ENCODE peak calls at places on chromosomes 16 and 17, in six cellular contexts. One of them, this sample, is unnamed.

GRCh38 chr16:88731699-88732098 is 25.4 kb downstream of the CTU2 start:
- DNase-seq in cardiac muscle cell: no peak
- DNase-seq in tibial artery: no peak
- DNase-seq in A549: no peak
- DNase-seq in SK-N-SH: peak
- DNase-seq in colonic mucosa: no peak
- DNase-seq in this sample: no peak

GRCh38 chr16:29824589-29825144 is 4.4 kb downstream of the MVP start:
- DNase-seq in cardiac muscle cell: peak
- DNase-seq in tibial artery: no peak
- DNase-seq in A549: peak
- DNase-seq in SK-N-SH: no peak
- DNase-seq in colonic mucosa: no peak
- DNase-seq in this sample: no peak

GRCh38 chr17:74491645-74492044 is 25.2 kb downstream of the CD300A start:
- DNase-seq in cardiac muscle cell: no peak
- DNase-seq in tibial artery: peak
- DNase-seq in A549: no peak
- DNase-seq in SK-N-SH: no peak
- DNase-seq in colonic mucosa: no peak
- DNase-seq in this sample: no peak

GRCh38 chr16:397736-398332 is 835 bp downstream of the NME4 start:
- DNase-seq in cardiac muscle cell: peak
- DNase-seq in tibial artery: peak
- DNase-seq in A549: peak
- DNase-seq in SK-N-SH: peak
- DNase-seq in colonic mucosa: peak
- DNase-seq in this sample: peak

GRCh38 chr17:50545306-50545705 is 1.7 kb upstream of the SPATA20 start:
- DNase-seq in cardiac muscle cell: no peak
- DNase-seq in tibial artery: no peak
- DNase-seq in A549: no peak
- DNase-seq in SK-N-SH: no peak
- DNase-seq in colonic mucosa: peak
- DNase-seq in this sample: no peak

GRCh38 chr16:84121007-84121406 is 4.3 kb upstream of the MBTPS1 start:
- DNase-seq in cardiac muscle cell: no peak
- DNase-seq in tibial artery: no peak
- DNase-seq in A549: no peak
- DNase-seq in SK-N-SH: no peak
- DNase-seq in colonic mucosa: no peak
- DNase-seq in this sample: no peak

GRCh38 chr16:1057252-1057932 is 15.2 kb upstream of the SSTR5 start:
- DNase-seq in cardiac muscle cell: peak
- DNase-seq in tibial artery: no peak
- DNase-seq in A549: no peak
- DNase-seq in SK-N-SH: peak
- DNase-seq in colonic mucosa: peak
- DNase-seq in this sample: peak

GRCh38 chr16:67663151-67663876 is 2.6 kb downstream of the PARD6A start:
- DNase-seq in cardiac muscle cell: peak
- DNase-seq in tibial artery: peak
- DNase-seq in A549: peak
- DNase-seq in SK-N-SH: peak
- DNase-seq in colonic mucosa: no peak
- DNase-seq in this sample: peak

GRCh38 chr16:58661199-58661830 is 23.3 kb downstream of the SLC38A7 start:
- DNase-seq in cardiac muscle cell: peak
- DNase-seq in tibial artery: no peak
- DNase-seq in A549: peak
- DNase-seq in SK-N-SH: peak
- DNase-seq in colonic mucosa: peak
- DNase-seq in this sample: peak

GRCh38 chr16:64730261-64730660 is 391.6 kb downstream of the CDH11 start:
- DNase-seq in cardiac muscle cell: no peak
- DNase-seq in tibial artery: no peak
- DNase-seq in A549: no peak
- DNase-seq in SK-N-SH: no peak
- DNase-seq in colonic mucosa: no peak
- DNase-seq in this sample: no peak

GRCh38 chr16:11194913-11195312 is 61.1 kb downstream of the SOCS1 start:
- DNase-seq in cardiac muscle cell: no peak
- DNase-seq in tibial artery: no peak
- DNase-seq in A549: no peak
- DNase-seq in SK-N-SH: no peak
- DNase-seq in colonic mucosa: no peak
- DNase-seq in this sample: no peak

GRCh38 chr16:31476305-31477219 is 4.6 kb downstream of the TGFB1I1 start:
- DNase-seq in cardiac muscle cell: no peak
- DNase-seq in tibial artery: peak
- DNase-seq in A549: no peak
- DNase-seq in SK-N-SH: peak
- DNase-seq in colonic mucosa: peak
- DNase-seq in this sample: peak

GRCh38 chr16:16150117-16150877 is 73.0 kb downstream of the ABCC6 start:
- DNase-seq in cardiac muscle cell: peak
- DNase-seq in tibial artery: peak
- DNase-seq in A549: no peak
- DNase-seq in SK-N-SH: peak
- DNase-seq in colonic mucosa: peak
- DNase-seq in this sample: no peak

GRCh38 chr16:78446486-78446885 is 347.0 kb downstream of the WWOX start:
- DNase-seq in cardiac muscle cell: no peak
- DNase-seq in tibial artery: no peak
- DNase-seq in A549: no peak
- DNase-seq in SK-N-SH: no peak
- DNase-seq in colonic mucosa: no peak
- DNase-seq in this sample: no peak

GRCh38 chr16:11624645-11625607 is 38.2 kb upstream of the LITAF start:
- DNase-seq in cardiac muscle cell: no peak
- DNase-seq in tibial artery: no peak
- DNase-seq in A549: no peak
- DNase-seq in SK-N-SH: no peak
- DNase-seq in colonic mucosa: no peak
- DNase-seq in this sample: no peak

GRCh38 chr17:57869599-57870282 is 19.9 kb upstream of the MRPS23 start:
- DNase-seq in cardiac muscle cell: peak
- DNase-seq in tibial artery: no peak
- DNase-seq in A549: peak
- DNase-seq in SK-N-SH: no peak
- DNase-seq in colonic mucosa: no peak
- DNase-seq in this sample: no peak

GRCh38 chr16:88045820-88046303 is 94.6 kb downstream of the BANP start:
- DNase-seq in cardiac muscle cell: no peak
- DNase-seq in tibial artery: no peak
- DNase-seq in A549: no peak
- DNase-seq in SK-N-SH: no peak
- DNase-seq in colonic mucosa: no peak
- DNase-seq in this sample: no peak

GRCh38 chr16:80103463-80103862 is 437.3 kb upstream of the DYNLRB2 start:
- DNase-seq in cardiac muscle cell: no peak
- DNase-seq in tibial artery: no peak
- DNase-seq in A549: no peak
- DNase-seq in SK-N-SH: no peak
- DNase-seq in colonic mucosa: no peak
- DNase-seq in this sample: no peak

GRCh38 chr17:56894859-56895455 is 18.9 kb downstream of the TRIM25 start:
- DNase-seq in cardiac muscle cell: no peak
- DNase-seq in tibial artery: no peak
- DNase-seq in A549: no peak
- DNase-seq in SK-N-SH: no peak
- DNase-seq in colonic mucosa: no peak
- DNase-seq in this sample: no peak

GRCh38 chr17:77409282-77410161 is 268.8 kb downstream of the SEC14L1 start:
- DNase-seq in cardiac muscle cell: peak
- DNase-seq in tibial artery: peak
- DNase-seq in A549: no peak
- DNase-seq in SK-N-SH: no peak
- DNase-seq in colonic mucosa: peak
- DNase-seq in this sample: no peak

GRCh38 chr16:14240216-14240843 is 169.2 kb downstream of the MRTFB start:
- DNase-seq in cardiac muscle cell: peak
- DNase-seq in tibial artery: no peak
- DNase-seq in A549: no peak
- DNase-seq in SK-N-SH: no peak
- DNase-seq in colonic mucosa: no peak
- DNase-seq in this sample: no peak

GRCh38 chr17:20202141-20202574 is 193.0 kb downstream of the SPECC1 start:
- DNase-seq in cardiac muscle cell: no peak
- DNase-seq in tibial artery: no peak
- DNase-seq in A549: peak
- DNase-seq in SK-N-SH: no peak
- DNase-seq in colonic mucosa: peak
- DNase-seq in this sample: peak

GRCh38 chr17:4492762-4493561 is 5.7 kb upstream of the SPNS2 start:
- DNase-seq in cardiac muscle cell: peak
- DNase-seq in tibial artery: no peak
- DNase-seq in A549: peak
- DNase-seq in SK-N-SH: no peak
- DNase-seq in colonic mucosa: peak
- DNase-seq in this sample: peak

GRCh38 chr16:20763461-20764232 is at the start of gene ACSM3:
- DNase-seq in cardiac muscle cell: peak
- DNase-seq in tibial artery: peak
- DNase-seq in A549: peak
- DNase-seq in SK-N-SH: peak
- DNase-seq in colonic mucosa: peak
- DNase-seq in this sample: peak
- TF ChIP-seq CTCF in cardiac muscle cell: no peak
- TF ChIP-seq CTCF in tibial artery: no peak
- TF ChIP-seq CTCF in A549: no peak
- TF ChIP-seq CTCF in SK-N-SH: no peak
- TF ChIP-seq CTCF in colonic mucosa: no peak
- TF ChIP-seq CTCF in this sample: no peak

GRCh38 chr17:45287526-45288264 is 25.8 kb upstream of the SPATA32 start:
- DNase-seq in cardiac muscle cell: no peak
- DNase-seq in tibial artery: no peak
- DNase-seq in A549: no peak
- DNase-seq in SK-N-SH: peak
- DNase-seq in colonic mucosa: no peak
- DNase-seq in this sample: no peak
- TF ChIP-seq CTCF in cardiac muscle cell: no peak
- TF ChIP-seq CTCF in tibial artery: no peak
- TF ChIP-seq CTCF in A549: no peak
- TF ChIP-seq CTCF in SK-N-SH: no peak
- TF ChIP-seq CTCF in colonic mucosa: no peak
- TF ChIP-seq CTCF in this sample: no peak

DNA sequence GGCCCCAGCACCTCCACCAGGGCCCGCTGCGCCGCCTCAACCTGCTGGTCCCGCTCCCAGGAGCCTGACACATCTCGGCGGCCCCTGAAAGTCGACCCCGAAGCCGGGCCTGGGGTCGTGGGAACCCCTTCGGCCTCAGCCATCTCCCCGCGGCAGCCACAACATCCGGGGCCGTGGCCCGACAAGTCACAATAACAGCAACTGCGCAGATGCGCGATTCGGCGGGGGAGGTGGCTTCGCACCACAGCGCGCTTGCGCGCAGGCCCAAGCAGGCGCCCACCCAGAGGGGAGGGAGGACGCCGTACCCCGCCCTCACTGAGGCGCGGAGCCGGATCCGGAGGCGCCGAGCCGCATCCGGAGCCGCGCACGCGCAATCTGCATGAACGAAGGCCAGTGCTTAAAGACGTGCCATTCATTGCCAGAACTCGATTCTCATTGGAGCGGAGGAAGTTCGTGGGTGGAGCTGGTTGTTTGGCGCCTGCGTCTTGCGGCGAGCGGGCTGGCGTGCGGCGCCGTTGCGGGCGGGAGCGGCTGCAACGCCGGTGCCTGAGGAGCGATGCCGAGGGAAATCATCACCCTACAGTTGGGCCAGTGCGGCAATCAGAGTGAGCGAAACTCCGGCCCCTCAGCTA is at the start of the genes RETREG3 and TUBG1:
- DNase-seq in cardiac muscle cell: peak
- DNase-seq in tibial artery: peak
- DNase-seq in A549: peak
- DNase-seq in SK-N-SH: peak
- DNase-seq in colonic mucosa: peak
- DNase-seq in this sample: peak
- TF ChIP-seq CTCF in cardiac muscle cell: peak
- TF ChIP-seq CTCF in tibial artery: peak
- TF ChIP-seq CTCF in A549: no peak
- TF ChIP-seq CTCF in SK-N-SH: peak
- TF ChIP-seq CTCF in colonic mucosa: no peak
- TF ChIP-seq CTCF in this sample: no peak

DNA sequence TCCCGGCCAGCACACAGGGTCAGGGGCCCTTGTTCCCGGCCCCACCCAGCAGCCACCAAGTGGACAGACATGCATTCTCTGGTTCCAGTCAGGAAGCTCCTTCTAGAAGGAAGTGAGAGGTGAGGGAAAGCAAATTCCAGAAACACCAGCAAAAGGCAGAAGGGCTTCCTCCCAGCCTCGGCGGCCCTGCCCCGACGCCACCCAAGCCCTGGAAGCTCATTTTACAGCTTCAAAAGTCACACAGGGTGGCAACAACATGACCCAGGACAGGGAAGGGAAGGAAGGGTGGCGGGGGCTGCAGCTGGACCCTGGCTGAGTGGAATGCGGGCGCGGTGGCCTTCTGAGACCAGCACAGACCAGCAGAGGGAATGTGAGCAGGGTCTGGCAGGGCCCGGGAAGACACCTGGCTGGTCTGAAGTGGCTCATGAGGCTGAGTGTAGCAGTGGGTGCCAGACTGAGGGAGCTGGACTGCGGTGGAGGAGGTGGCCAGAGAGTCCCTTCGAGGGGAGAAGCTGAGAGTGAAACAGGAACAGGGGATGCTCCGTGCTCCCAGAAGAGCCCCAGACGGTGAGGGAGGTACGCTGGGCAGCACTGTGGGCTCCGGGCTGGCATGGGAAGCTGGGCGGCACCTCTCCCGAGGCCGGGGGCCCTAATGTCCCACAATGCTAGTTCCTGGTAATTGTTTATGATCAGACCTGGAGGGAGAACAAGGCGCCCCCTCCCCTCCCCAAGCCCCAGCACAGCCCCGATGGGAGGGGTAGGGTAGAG is 1.9 kb upstream of the UNC13D start:
- DNase-seq in cardiac muscle cell: no peak
- DNase-seq in tibial artery: no peak
- DNase-seq in A549: no peak
- DNase-seq in SK-N-SH: no peak
- DNase-seq in colonic mucosa: peak
- DNase-seq in this sample: peak
- TF ChIP-seq CTCF in cardiac muscle cell: no peak
- TF ChIP-seq CTCF in tibial artery: no peak
- TF ChIP-seq CTCF in A549: no peak
- TF ChIP-seq CTCF in SK-N-SH: no peak
- TF ChIP-seq CTCF in colonic mucosa: no peak
- TF ChIP-seq CTCF in this sample: no peak

DNA sequence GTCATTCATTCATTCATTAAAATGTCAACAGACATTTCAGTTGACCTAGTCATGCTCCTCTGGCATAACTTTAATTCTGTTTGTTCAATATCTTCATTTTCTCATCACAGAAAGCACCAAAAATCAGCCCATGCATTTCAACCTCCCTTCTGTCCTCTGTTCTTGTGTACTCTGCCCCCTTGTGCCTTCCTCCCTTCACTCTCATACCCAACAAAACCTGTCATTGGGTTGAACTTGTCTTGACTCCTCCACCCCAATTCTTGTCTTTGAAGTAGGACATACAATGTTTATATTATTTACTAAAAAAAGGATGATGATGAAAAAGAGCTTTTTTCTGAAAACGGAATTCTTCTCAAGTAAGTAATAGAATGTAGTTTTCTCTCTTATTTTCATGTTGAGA is 43.8 kb downstream of the COX10 start:
- DNase-seq in cardiac muscle cell: peak
- DNase-seq in tibial artery: no peak
- DNase-seq in A549: no peak
- DNase-seq in SK-N-SH: no peak
- DNase-seq in colonic mucosa: no peak
- DNase-seq in this sample: no peak
- TF ChIP-seq CTCF in cardiac muscle cell: no peak
- TF ChIP-seq CTCF in tibial artery: no peak
- TF ChIP-seq CTCF in A549: no peak
- TF ChIP-seq CTCF in SK-N-SH: no peak
- TF ChIP-seq CTCF in colonic mucosa: no peak
- TF ChIP-seq CTCF in this sample: no peak